ENCODE peak calls at places on chromosomes 16 and 17, in four cellular contexts. G is HepG2, N is SK-N-SH, Q is GM12878. J is an unnamed sample.

GRCh38 chr16:53055603-53056527 is 1.1 kb downstream of the CHD9 start:
- DNase-seq in N (peak; percentile 43), Q (no peak), G (peak; percentile 70), J (peak; percentile 59)

GRCh38 chr17:51120357-51120738 is 320 bp downstream of the SPAG9 start:
- DNase-seq in Q (no peak), G (no peak), N (peak; percentile 83), J (peak; percentile 49)

GRCh38 chr16:84391151-84391873 is 23.0 kb downstream of the ATP2C2 start:
- DNase-seq in G (no peak), N (no peak), Q (no peak), J (no peak)

GRCh38 chr16:77974883-77975282 is 47.5 kb upstream of the CLEC3A start:
- DNase-seq in G (no peak), Q (no peak), N (no peak), J (no peak)

GRCh38 chr17:63540581-63540980 is 9.7 kb upstream of the DCAF7 start:
- DNase-seq in N (peak; percentile 27), Q (no peak), G (no peak), J (no peak)

GRCh38 chr16:27611340-27611739 is 61.4 kb downstream of the KATNIP start:
- DNase-seq in N (no peak), Q (no peak), G (no peak), J (no peak)

GRCh38 chr16:86566966-86567700 is 504 bp downstream of the FOXC2 start:
- DNase-seq in N (no peak), Q (no peak), G (no peak), J (no peak)

GRCh38 chr16:24826817-24827566 is 18.8 kb upstream of the SLC5A11 start:
- DNase-seq in N (no peak), Q (no peak), G (no peak), J (no peak)

GRCh38 chr17:67293251-67294203 is 48.5 kb upstream of the HELZ start:
- DNase-seq in N (peak; percentile 62), G (peak; percentile 72), Q (peak; percentile 4), J (peak; percentile 70)

GRCh38 chr16:87828071-87828971 is 41.0 kb downstream of the SLC7A5 start:
- DNase-seq in N (no peak), G (no peak), Q (no peak), J (no peak)

GRCh38 chr17:34408439-34408838 is 45.4 kb upstream of the CCL1 start:
- DNase-seq in Q (no peak), G (no peak), N (no peak), J (no peak)

GRCh38 chr17:18990331-18990730 is 14.2 kb downstream of the FAM83G start:
- DNase-seq in G (no peak), N (no peak), Q (no peak), J (no peak)

GRCh38 chr16:57194512-57194911 is 8.4 kb downstream of the RSPRY1 start:
- DNase-seq in N (peak; percentile 25), Q (no peak), G (peak; percentile 96), J (no peak)

GRCh38 chr17:65867014-65867413 is 305.6 kb upstream of the AXIN2 start:
- DNase-seq in N (no peak), Q (no peak), G (no peak), J (no peak)

GRCh38 chr17:4721203-4722135 is 9.8 kb upstream of the MED11 start:
- DNase-seq in N (no peak), Q (no peak), G (peak; percentile 95), J (peak; percentile 84)

GRCh38 chr17:6456914-6457687 is 12.8 kb downstream of the PIMREG start:
- DNase-seq in G (peak; percentile 52), N (no peak), Q (no peak), J (peak; percentile 76)

GRCh38 chr17:12800855-12801365 is 11.6 kb downstream of the ARHGAP44 start:
- DNase-seq in G (no peak), N (no peak), Q (no peak), J (no peak)

GRCh38 chr16:3774156-3774767 is 56.9 kb upstream of the TRAP1 start:
- DNase-seq in Q (no peak), G (no peak), N (no peak), J (no peak)

GRCh38 chr16:17802566-17802965 is 331.8 kb upstream of the XYLT1 start:
- DNase-seq in G (no peak), Q (no peak), N (no peak), J (no peak)

GRCh38 chr16:46756772-46757171 is 8.6 kb upstream of the MYLK3 start:
- DNase-seq in G (no peak), Q (no peak), N (no peak), J (no peak)

GRCh38 chr17:49497147-49498036 is 2.3 kb downstream of the NGFR start:
- DNase-seq in Q (no peak), N (peak; percentile 84), G (no peak), J (no peak)

GRCh38 chr16:56041556-56042140 is 149.6 kb upstream of the GNAO1 start:
- DNase-seq in N (peak; percentile 58), Q (no peak), G (peak; percentile 45), J (peak; percentile 29)

GRCh38 chr16:74469946-74470478 is 48.7 kb upstream of the CLEC18B start:
- DNase-seq in Q (no peak), N (no peak), G (no peak), J (no peak)

GRCh38 chr17:37702605-37703004 is 42.3 kb downstream of the HNF1B start:
- DNase-seq in G (no peak), Q (no peak), N (no peak), J (no peak)

GRCh38 chr17:82696916-82697807 is 1.3 kb downstream of the RAB40B start:
- DNase-seq in G (no peak), N (peak; percentile 76), Q (no peak), J (no peak)

GRCh38 chr16:19809693-19810092 is 75.0 kb downstream of the GPRC5B start:
- DNase-seq in Q (no peak), N (no peak), G (no peak), J (no peak)
- TF ChIP-seq MXI1 in Q (no peak), N (no peak), G (no peak), J (no peak)

GRCh38 chr16:81265658-81266451 is 27.4 kb downstream of the BCO1 start:
- DNase-seq in N (no peak), G (no peak), Q (no peak), J (no peak)
- TF ChIP-seq POLR2AphosphoS5 in N (no peak), G (no peak), Q (no peak), J (no peak)

GRCh38 chr17:14793237-14793636 is 471.9 kb downstream of the PMP22 start:
- DNase-seq in Q (no peak), N (no peak), G (no peak), J (no peak)
- TF ChIP-seq MXI1 in Q (no peak), N (no peak), G (no peak), J (no peak)

DNA sequence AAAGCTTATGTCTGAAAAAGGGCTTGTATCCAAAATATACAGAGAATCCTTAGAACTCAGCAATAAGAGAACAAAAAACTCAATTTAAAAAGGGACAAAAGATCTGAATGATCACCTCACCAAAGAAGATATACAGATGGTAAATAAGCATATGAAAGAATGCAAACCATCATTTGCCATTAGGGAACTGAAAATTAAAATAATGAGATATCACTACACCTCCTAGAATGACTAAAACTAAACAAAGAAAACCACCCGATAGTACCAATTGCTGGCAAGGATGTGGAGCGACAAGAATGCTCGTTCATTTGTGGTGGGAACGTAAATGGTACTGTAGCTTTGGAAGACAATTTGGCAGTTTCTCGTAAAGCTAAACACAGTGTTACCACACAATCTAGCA is 66.9 kb upstream of the MPHOSPH6 start:
- DNase-seq in N (no peak), Q (no peak), G (no peak), J (no peak)
- TF ChIP-seq POLR2AphosphoS5 in N (no peak), Q (no peak), G (no peak), J (no peak)

GRCh38 chr17:61139219-61139618 is 260.4 kb upstream of the TBX2 start:
- DNase-seq in Q (peak; percentile 77), N (no peak), G (no peak), J (no peak)
- TF ChIP-seq MXI1 in Q (no peak), N (no peak), G (no peak), J (no peak)

J was measured in K562.